ENCODE peak calls at places on chromosomes 12 and 14, in seven cellular contexts. One of them, this sample, is unnamed.

GRCh38 chr14:105879867-105880561 is 353.6 kb downstream of the TMEM121 start:
- DNase-seq in MM.1S: no peak
- DNase-seq in hepatocyte: no peak
- DNase-seq in HCT116: no peak
- DNase-seq in GM23338: no peak
- DNase-seq in OCI-LY7: no peak
- DNase-seq in PC-3: no peak
- DNase-seq in this sample: no peak

GRCh38 chr14:53668861-53669260 is 287.8 kb downstream of the BMP4 start:
- DNase-seq in hepatocyte: no peak
- DNase-seq in OCI-LY7: no peak
- DNase-seq in GM23338: no peak
- DNase-seq in HCT116: no peak
- DNase-seq in PC-3: no peak
- DNase-seq in MM.1S: no peak
- DNase-seq in this sample: no peak

GRCh38 chr14:67644428-67644827 is 24.7 kb downstream of the ARG2 start:
- DNase-seq in hepatocyte: no peak
- DNase-seq in GM23338: no peak
- DNase-seq in MM.1S: no peak
- DNase-seq in HCT116: no peak
- DNase-seq in PC-3: no peak
- DNase-seq in OCI-LY7: no peak
- DNase-seq in this sample: no peak

GRCh38 chr14:30656190-30656632 is 34.1 kb downstream of the SCFD1 start:
- DNase-seq in HCT116: peak; percentile 15
- DNase-seq in OCI-LY7: peak; percentile 60
- DNase-seq in MM.1S: peak; percentile 10
- DNase-seq in PC-3: peak; percentile 57
- DNase-seq in hepatocyte: peak; percentile 39
- DNase-seq in GM23338: peak; percentile 73
- DNase-seq in this sample: no peak

GRCh38 chr12:76032043-76032981 is 736 bp upstream of the PHLDA1 start:
- DNase-seq in PC-3: peak; percentile 53
- DNase-seq in GM23338: peak; percentile 79
- DNase-seq in OCI-LY7: peak; percentile 31
- DNase-seq in MM.1S: peak; percentile 79
- DNase-seq in HCT116: no peak
- DNase-seq in hepatocyte: peak; percentile 72
- DNase-seq in this sample: peak; percentile 34

GRCh38 chr12:120350576-120351350 is 18.2 kb downstream of the MSI1 start:
- DNase-seq in hepatocyte: no peak
- DNase-seq in OCI-LY7: no peak
- DNase-seq in HCT116: no peak
- DNase-seq in PC-3: no peak
- DNase-seq in MM.1S: no peak
- DNase-seq in GM23338: no peak
- DNase-seq in this sample: no peak

GRCh38 chr12:124745891-124746570 is 117.6 kb downstream of the SCARB1 start:
- DNase-seq in MM.1S: no peak
- DNase-seq in GM23338: peak; percentile 94
- DNase-seq in hepatocyte: peak; percentile 90
- DNase-seq in OCI-LY7: no peak
- DNase-seq in PC-3: peak; percentile 94
- DNase-seq in HCT116: peak; percentile 67
- DNase-seq in this sample: peak; percentile 86

GRCh38 chr12:53078425-53079225 is 565 bp downstream of the SPRYD3 start:
- DNase-seq in OCI-LY7: peak; percentile 68
- DNase-seq in hepatocyte: no peak
- DNase-seq in HCT116: no peak
- DNase-seq in MM.1S: peak; percentile 70
- DNase-seq in GM23338: peak; percentile 72
- DNase-seq in PC-3: peak; percentile 49
- DNase-seq in this sample: no peak

GRCh38 chr12:48977290-48978281 is 536 bp upstream of the WNT1 start:
- DNase-seq in MM.1S: peak; percentile 65
- DNase-seq in hepatocyte: peak; percentile 77
- DNase-seq in HCT116: no peak
- DNase-seq in PC-3: peak; percentile 47
- DNase-seq in GM23338: peak; percentile 82
- DNase-seq in OCI-LY7: peak; percentile 78
- DNase-seq in this sample: no peak

GRCh38 chr12:56897844-56898341 is 36.3 kb downstream of the SDR9C7 start:
- DNase-seq in OCI-LY7: no peak
- DNase-seq in hepatocyte: no peak
- DNase-seq in MM.1S: no peak
- DNase-seq in GM23338: no peak
- DNase-seq in HCT116: no peak
- DNase-seq in PC-3: peak; percentile 39
- DNase-seq in this sample: no peak

GRCh38 chr12:63989301-63989845 is 144.9 kb downstream of the SRGAP1 start:
- DNase-seq in OCI-LY7: no peak
- DNase-seq in MM.1S: no peak
- DNase-seq in hepatocyte: no peak
- DNase-seq in GM23338: no peak
- DNase-seq in PC-3: no peak
- DNase-seq in HCT116: no peak
- DNase-seq in this sample: no peak

GRCh38 chr12:54993181-54993835 is 8.7 kb upstream of the TESPA1 start:
- DNase-seq in GM23338: peak; percentile 82
- DNase-seq in MM.1S: peak; percentile 56
- DNase-seq in PC-3: peak; percentile 81
- DNase-seq in hepatocyte: peak; percentile 81
- DNase-seq in OCI-LY7: peak; percentile 83
- DNase-seq in HCT116: peak; percentile 74
- DNase-seq in this sample: peak; percentile 62

GRCh38 chr12:23066095-23066494 is 441.1 kb downstream of the ETNK1 start:
- DNase-seq in GM23338: no peak
- DNase-seq in HCT116: no peak
- DNase-seq in PC-3: no peak
- DNase-seq in hepatocyte: no peak
- DNase-seq in MM.1S: no peak
- DNase-seq in OCI-LY7: no peak
- DNase-seq in this sample: no peak

GRCh38 chr14:68042591-68043210 is 223.1 kb downstream of the RAD51B start:
- DNase-seq in PC-3: peak; percentile 6
- DNase-seq in OCI-LY7: no peak
- DNase-seq in GM23338: no peak
- DNase-seq in MM.1S: no peak
- DNase-seq in hepatocyte: peak; percentile 42
- DNase-seq in HCT116: no peak
- DNase-seq in this sample: no peak

GRCh38 chr14:88621090-88621489 is 58.3 kb downstream of the ZC3H14 start:
- DNase-seq in MM.1S: no peak
- DNase-seq in OCI-LY7: no peak
- DNase-seq in PC-3: no peak
- DNase-seq in GM23338: no peak
- DNase-seq in HCT116: no peak
- DNase-seq in hepatocyte: no peak
- DNase-seq in this sample: no peak

GRCh38 chr14:96409701-96410100 is 17.8 kb downstream of the AK7 start:
- DNase-seq in MM.1S: no peak
- DNase-seq in HCT116: peak; percentile 71
- DNase-seq in PC-3: peak; percentile 73
- DNase-seq in OCI-LY7: no peak
- DNase-seq in hepatocyte: no peak
- DNase-seq in GM23338: no peak
- DNase-seq in this sample: no peak

GRCh38 chr12:121893901-121894540 is 5.4 kb downstream of the PSMD9 start:
- DNase-seq in hepatocyte: peak; percentile 76
- DNase-seq in HCT116: no peak
- DNase-seq in MM.1S: peak; percentile 46
- DNase-seq in OCI-LY7: peak; percentile 70
- DNase-seq in PC-3: peak; percentile 88
- DNase-seq in GM23338: peak; percentile 21
- DNase-seq in this sample: peak; percentile 80

GRCh38 chr14:20652996-20653975 is 11.8 kb upstream of the OR6S1 start:
- DNase-seq in OCI-LY7: no peak
- DNase-seq in HCT116: peak; percentile 91
- DNase-seq in hepatocyte: peak; percentile 59
- DNase-seq in GM23338: peak; percentile 92
- DNase-seq in MM.1S: no peak
- DNase-seq in PC-3: no peak
- DNase-seq in this sample: peak; percentile 50

GRCh38 chr12:116194935-116195431 is 82.5 kb downstream of the MED13L start:
- DNase-seq in MM.1S: peak; percentile 73
- DNase-seq in GM23338: no peak
- DNase-seq in OCI-LY7: peak; percentile 41
- DNase-seq in HCT116: no peak
- DNase-seq in PC-3: no peak
- DNase-seq in hepatocyte: no peak
- DNase-seq in this sample: no peak

DNA sequence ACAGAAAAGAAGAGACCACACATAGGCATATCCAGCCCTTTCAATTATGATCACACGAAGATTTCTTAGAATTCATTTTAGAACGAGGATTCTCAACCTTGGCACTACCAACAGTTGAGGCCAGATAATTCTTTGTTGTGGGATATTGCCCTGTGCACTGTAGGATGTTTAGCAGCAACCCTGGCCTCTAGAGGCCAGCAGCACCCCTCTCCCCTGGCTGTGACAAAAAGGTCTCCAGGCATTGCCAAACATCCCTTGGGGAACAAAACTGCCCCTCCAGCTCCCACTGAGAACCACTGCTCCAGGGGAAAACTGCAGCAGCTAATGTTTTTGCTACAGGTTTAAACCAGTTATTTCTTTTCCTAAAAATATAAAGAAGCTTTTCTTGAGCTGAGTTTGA is 7.1 kb downstream of the NT5DC3 start:
- DNase-seq in MM.1S: no peak
- DNase-seq in PC-3: no peak
- DNase-seq in hepatocyte: no peak
- DNase-seq in HCT116: no peak
- DNase-seq in GM23338: peak; percentile 47
- DNase-seq in OCI-LY7: no peak
- DNase-seq in this sample: no peak
- TF ChIP-seq CTCF in MM.1S: no peak
- TF ChIP-seq CTCF in PC-3: peak; percentile 46
- TF ChIP-seq CTCF in hepatocyte: no peak
- TF ChIP-seq CTCF in HCT116: no peak
- TF ChIP-seq CTCF in GM23338: peak; percentile 47
- TF ChIP-seq CTCF in OCI-LY7: peak; percentile 23
- TF ChIP-seq CTCF in this sample: no peak

GRCh38 chr12:90124289-90124688 is 415.7 kb upstream of the ATP2B1 start:
- DNase-seq in hepatocyte: no peak
- DNase-seq in PC-3: peak; percentile 67
- DNase-seq in HCT116: no peak
- DNase-seq in GM23338: no peak
- DNase-seq in MM.1S: no peak
- DNase-seq in OCI-LY7: peak; percentile 45
- DNase-seq in this sample: no peak

GRCh38 chr12:90126125-90126524 is 417.5 kb upstream of the ATP2B1 start:
- DNase-seq in hepatocyte: no peak
- DNase-seq in PC-3: peak; percentile 52
- DNase-seq in GM23338: peak; percentile 4
- DNase-seq in MM.1S: no peak
- DNase-seq in OCI-LY7: no peak
- DNase-seq in HCT116: no peak
- DNase-seq in this sample: no peak

GRCh38 chr12:90129369-90130030 is 420.9 kb upstream of the ATP2B1 start:
- DNase-seq in PC-3: no peak
- DNase-seq in GM23338: no peak
- DNase-seq in MM.1S: no peak
- DNase-seq in OCI-LY7: no peak
- DNase-seq in hepatocyte: peak; percentile 53
- DNase-seq in HCT116: no peak
- DNase-seq in this sample: no peak

GRCh38 chr12:90124914-90125313 is 416.3 kb upstream of the ATP2B1 start:
- DNase-seq in hepatocyte: no peak
- DNase-seq in MM.1S: peak; percentile 27
- DNase-seq in GM23338: no peak
- DNase-seq in PC-3: no peak
- DNase-seq in OCI-LY7: no peak
- DNase-seq in HCT116: no peak
- DNase-seq in this sample: no peak

GRCh38 chr12:90128526-90128925 is 419.9 kb upstream of the ATP2B1 start:
- DNase-seq in HCT116: no peak
- DNase-seq in GM23338: no peak
- DNase-seq in OCI-LY7: no peak
- DNase-seq in MM.1S: no peak
- DNase-seq in hepatocyte: no peak
- DNase-seq in PC-3: no peak
- DNase-seq in this sample: no peak
- H3K9me2 ChIP-seq in HCT116: no peaks in the 10 kb centered on the region
- H3K9me2 ChIP-seq in GM23338: no peaks in the 10 kb centered on the region
- H3K9me2 ChIP-seq in OCI-LY7: no peaks in the 10 kb centered on the region
- H3K9me2 ChIP-seq in MM.1S: no peaks in the 10 kb centered on the region
- H3K9me2 ChIP-seq in hepatocyte: no peaks in the 10 kb centered on the region
- H3K9me2 ChIP-seq in PC-3: no peaks in the 10 kb centered on the region
- H3K9me2 ChIP-seq in this sample: no peaks in the 10 kb centered on the region

GRCh38 chr12:101902641-101903040 is 25.3 kb downstream of the DRAM1 start:
- DNase-seq in GM23338: no peak
- DNase-seq in OCI-LY7: no peak
- DNase-seq in MM.1S: no peak
- DNase-seq in hepatocyte: no peak
- DNase-seq in PC-3: no peak
- DNase-seq in HCT116: no peak
- DNase-seq in this sample: no peak

GRCh38 chr12:101906226-101906625 is 28.8 kb downstream of the DRAM1 start:
- DNase-seq in MM.1S: no peak
- DNase-seq in PC-3: no peak
- DNase-seq in GM23338: no peak
- DNase-seq in hepatocyte: no peak
- DNase-seq in OCI-LY7: no peak
- DNase-seq in HCT116: no peak
- DNase-seq in this sample: no peak

DNA sequence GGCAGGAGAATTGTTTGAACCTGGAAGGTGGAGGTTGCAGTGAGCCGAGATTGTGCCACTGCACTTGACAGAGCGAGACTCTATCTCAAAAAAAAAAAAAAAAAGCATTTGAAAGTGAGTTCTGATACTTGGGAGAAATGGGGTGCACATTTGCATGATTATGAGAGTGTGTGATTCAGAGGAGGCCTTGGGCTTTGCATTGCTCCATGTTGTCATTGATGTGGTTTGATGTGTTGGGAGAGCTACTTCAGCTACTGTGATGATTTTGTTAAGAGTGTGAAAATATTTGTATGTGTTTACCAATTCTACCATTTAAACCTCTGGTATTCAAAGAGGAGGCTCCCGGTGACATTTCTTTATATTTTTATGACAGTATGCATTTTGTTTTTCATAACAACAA is 24.4 kb downstream of the DRAM1 start:
- DNase-seq in hepatocyte: no peak
- DNase-seq in MM.1S: no peak
- DNase-seq in OCI-LY7: no peak
- DNase-seq in GM23338: no peak
- DNase-seq in PC-3: no peak
- DNase-seq in HCT116: no peak
- DNase-seq in this sample: no peak
- H3K4me3 ChIP-seq in hepatocyte: no peak overlapping the region
- H3K4me3 ChIP-seq in MM.1S: no peak overlapping the region
- H3K4me3 ChIP-seq in OCI-LY7: no peak overlapping the region
- H3K4me3 ChIP-seq in GM23338: no peak overlapping the region
- H3K4me3 ChIP-seq in PC-3: no peak overlapping the region
- H3K4me3 ChIP-seq in HCT116: no peak overlapping the region
- H3K4me3 ChIP-seq in this sample: no peak overlapping the region

DNA sequence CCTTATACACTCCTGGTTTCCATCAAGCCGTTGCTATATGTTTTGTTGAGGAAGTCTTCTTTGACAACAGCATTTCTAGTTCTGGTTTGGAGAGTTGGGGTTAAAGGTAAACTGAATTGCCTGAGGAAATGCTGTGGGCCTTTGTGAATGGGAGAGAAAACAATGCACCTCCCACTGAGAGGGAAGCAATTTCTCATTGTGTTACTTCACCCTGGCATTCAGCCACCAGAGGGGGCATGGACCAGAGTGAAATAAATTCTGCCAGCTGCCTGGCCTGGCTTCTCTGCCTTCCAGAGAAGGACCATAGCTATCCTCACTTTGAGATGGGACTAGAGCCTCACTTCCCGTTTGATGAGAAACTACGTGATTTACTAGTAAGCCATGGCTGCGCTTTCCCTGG is 475.3 kb downstream of the EGLN3 start:
- DNase-seq in PC-3: peak; percentile 77
- DNase-seq in MM.1S: no peak
- DNase-seq in OCI-LY7: peak; percentile 11
- DNase-seq in hepatocyte: peak; percentile 44
- DNase-seq in HCT116: no peak
- DNase-seq in GM23338: peak; percentile 96
- DNase-seq in this sample: peak; percentile 60
- TF ChIP-seq CTCF in PC-3: peak; percentile 61
- TF ChIP-seq CTCF in MM.1S: peak; percentile 26
- TF ChIP-seq CTCF in OCI-LY7: peak; percentile 67
- TF ChIP-seq CTCF in hepatocyte: peak; percentile 41
- TF ChIP-seq CTCF in HCT116: no peak
- TF ChIP-seq CTCF in GM23338: peak; percentile 56
- TF ChIP-seq CTCF in this sample: peak; percentile 50